ENCODE peak calls at places on chromosomes 2 and 18, in ten cellular contexts. One of them, this sample, is unnamed.
A peak's percentile ranks its signal among the peaks of the same experiment; 100 is the strongest.

GRCh38 chr2:233691443-233692433 is 952 bp upstream of the UGT1A6 start:
- DNase-seq in H7: no peak
- DNase-seq in choroid plexus epithelial cell: no peak
- DNase-seq in Karpas-422: peak; percentile 12
- DNase-seq in neural progenitor cell: no peak
- DNase-seq in activated naive CD4-positive, alpha-beta T cell: no peak
- DNase-seq in activated T-cell treated with anti-CD3 and anti-CD28 coated beads, Interleukin-2, amount 50 U/mL, for 48 hours: no peak
- DNase-seq in AG10803: no peak
- DNase-seq in T-helper 1 cell: no peak
- DNase-seq in substantia nigra: no peak
- DNase-seq in this sample: no peak

GRCh38 chr2:120561393-120562035 is 174.2 kb upstream of the GLI2 start:
- DNase-seq in H7: no peak
- DNase-seq in choroid plexus epithelial cell: no peak
- DNase-seq in Karpas-422: no peak
- DNase-seq in neural progenitor cell: no peak
- DNase-seq in activated naive CD4-positive, alpha-beta T cell: no peak
- DNase-seq in activated T-cell treated with anti-CD3 and anti-CD28 coated beads, Interleukin-2, amount 50 U/mL, for 48 hours: no peak
- DNase-seq in AG10803: no peak
- DNase-seq in T-helper 1 cell: no peak
- DNase-seq in substantia nigra: no peak
- DNase-seq in this sample: no peak

GRCh38 chr18:60092073-60092472 is 192.3 kb downstream of the PMAIP1 start:
- DNase-seq in H7: no peak
- DNase-seq in choroid plexus epithelial cell: no peak
- DNase-seq in Karpas-422: no peak
- DNase-seq in neural progenitor cell: no peak
- DNase-seq in activated naive CD4-positive, alpha-beta T cell: no peak
- DNase-seq in activated T-cell treated with anti-CD3 and anti-CD28 coated beads, Interleukin-2, amount 50 U/mL, for 48 hours: no peak
- DNase-seq in AG10803: peak; percentile 83
- DNase-seq in T-helper 1 cell: no peak
- DNase-seq in substantia nigra: no peak
- DNase-seq in this sample: no peak

GRCh38 chr18:61572871-61573270 is 239.6 kb downstream of the CDH20 start:
- DNase-seq in H7: no peak
- DNase-seq in choroid plexus epithelial cell: peak; percentile 32
- DNase-seq in Karpas-422: no peak
- DNase-seq in neural progenitor cell: no peak
- DNase-seq in activated naive CD4-positive, alpha-beta T cell: no peak
- DNase-seq in activated T-cell treated with anti-CD3 and anti-CD28 coated beads, Interleukin-2, amount 50 U/mL, for 48 hours: no peak
- DNase-seq in AG10803: peak; percentile 92
- DNase-seq in T-helper 1 cell: no peak
- DNase-seq in substantia nigra: no peak
- DNase-seq in this sample: no peak

GRCh38 chr2:131031431-131031841 is 61.8 kb downstream of the FAM168B start:
- DNase-seq in H7: no peak
- DNase-seq in choroid plexus epithelial cell: no peak
- DNase-seq in Karpas-422: no peak
- DNase-seq in neural progenitor cell: no peak
- DNase-seq in activated naive CD4-positive, alpha-beta T cell: no peak
- DNase-seq in activated T-cell treated with anti-CD3 and anti-CD28 coated beads, Interleukin-2, amount 50 U/mL, for 48 hours: no peak
- DNase-seq in AG10803: peak; percentile 16
- DNase-seq in T-helper 1 cell: no peak
- DNase-seq in substantia nigra: no peak
- DNase-seq in this sample: peak; percentile 54

GRCh38 chr18:74609535-74609934 is 11.9 kb downstream of the ZNF407 start:
- DNase-seq in H7: no peak
- DNase-seq in choroid plexus epithelial cell: peak; percentile 72
- DNase-seq in Karpas-422: no peak
- DNase-seq in neural progenitor cell: no peak
- DNase-seq in activated naive CD4-positive, alpha-beta T cell: no peak
- DNase-seq in activated T-cell treated with anti-CD3 and anti-CD28 coated beads, Interleukin-2, amount 50 U/mL, for 48 hours: no peak
- DNase-seq in AG10803: peak; percentile 76
- DNase-seq in T-helper 1 cell: no peak
- DNase-seq in substantia nigra: no peak
- DNase-seq in this sample: no peak

GRCh38 chr2:109218792-109219126 is 89.8 kb downstream of the SH3RF3 start:
- DNase-seq in H7: no peak
- DNase-seq in choroid plexus epithelial cell: no peak
- DNase-seq in Karpas-422: no peak
- DNase-seq in neural progenitor cell: no peak
- DNase-seq in activated naive CD4-positive, alpha-beta T cell: no peak
- DNase-seq in activated T-cell treated with anti-CD3 and anti-CD28 coated beads, Interleukin-2, amount 50 U/mL, for 48 hours: no peak
- DNase-seq in AG10803: no peak
- DNase-seq in T-helper 1 cell: no peak
- DNase-seq in substantia nigra: no peak
- DNase-seq in this sample: no peak

GRCh38 chr18:80009661-80010550 is 21.5 kb upstream of the TXNL4A start:
- DNase-seq in H7: no peak
- DNase-seq in choroid plexus epithelial cell: peak; percentile 95
- DNase-seq in Karpas-422: no peak
- DNase-seq in neural progenitor cell: no peak
- DNase-seq in activated naive CD4-positive, alpha-beta T cell: no peak
- DNase-seq in activated T-cell treated with anti-CD3 and anti-CD28 coated beads, Interleukin-2, amount 50 U/mL, for 48 hours: no peak
- DNase-seq in AG10803: peak; percentile 97
- DNase-seq in T-helper 1 cell: no peak
- DNase-seq in substantia nigra: no peak
- DNase-seq in this sample: peak; percentile 57

GRCh38 chr2:57733959-57734358 is 312.6 kb upstream of the VRK2 start:
- DNase-seq in H7: no peak
- DNase-seq in choroid plexus epithelial cell: no peak
- DNase-seq in Karpas-422: no peak
- DNase-seq in neural progenitor cell: no peak
- DNase-seq in activated naive CD4-positive, alpha-beta T cell: no peak
- DNase-seq in activated T-cell treated with anti-CD3 and anti-CD28 coated beads, Interleukin-2, amount 50 U/mL, for 48 hours: no peak
- DNase-seq in AG10803: no peak
- DNase-seq in T-helper 1 cell: no peak
- DNase-seq in substantia nigra: no peak
- DNase-seq in this sample: no peak

GRCh38 chr2:177338177-177338721 is 54.3 kb upstream of the AGPS start:
- DNase-seq in H7: no peak
- DNase-seq in choroid plexus epithelial cell: peak; percentile 84
- DNase-seq in Karpas-422: no peak
- DNase-seq in neural progenitor cell: no peak
- DNase-seq in activated naive CD4-positive, alpha-beta T cell: no peak
- DNase-seq in activated T-cell treated with anti-CD3 and anti-CD28 coated beads, Interleukin-2, amount 50 U/mL, for 48 hours: no peak
- DNase-seq in AG10803: peak; percentile 67
- DNase-seq in T-helper 1 cell: no peak
- DNase-seq in substantia nigra: no peak
- DNase-seq in this sample: peak; percentile 63

GRCh38 chr2:197946562-197946961 is 142.2 kb downstream of the PLCL1 start:
- DNase-seq in H7: no peak
- DNase-seq in choroid plexus epithelial cell: no peak
- DNase-seq in Karpas-422: no peak
- DNase-seq in neural progenitor cell: peak; percentile 33
- DNase-seq in activated naive CD4-positive, alpha-beta T cell: no peak
- DNase-seq in activated T-cell treated with anti-CD3 and anti-CD28 coated beads, Interleukin-2, amount 50 U/mL, for 48 hours: no peak
- DNase-seq in AG10803: no peak
- DNase-seq in T-helper 1 cell: no peak
- DNase-seq in substantia nigra: no peak
- DNase-seq in this sample: peak; percentile 74

GRCh38 chr18:53426656-53427055 is 797.8 kb downstream of the MBD2 start:
- DNase-seq in H7: no peak
- DNase-seq in choroid plexus epithelial cell: peak; percentile 1
- DNase-seq in Karpas-422: no peak
- DNase-seq in neural progenitor cell: peak; percentile 19
- DNase-seq in activated naive CD4-positive, alpha-beta T cell: no peak
- DNase-seq in activated T-cell treated with anti-CD3 and anti-CD28 coated beads, Interleukin-2, amount 50 U/mL, for 48 hours: no peak
- DNase-seq in AG10803: no peak
- DNase-seq in T-helper 1 cell: no peak
- DNase-seq in substantia nigra: no peak
- DNase-seq in this sample: no peak

GRCh38 chr2:191195021-191195420 is 44.2 kb upstream of the STAT4 start:
- DNase-seq in H7: no peak
- DNase-seq in choroid plexus epithelial cell: peak; percentile 38
- DNase-seq in Karpas-422: no peak
- DNase-seq in neural progenitor cell: no peak
- DNase-seq in activated naive CD4-positive, alpha-beta T cell: no peak
- DNase-seq in activated T-cell treated with anti-CD3 and anti-CD28 coated beads, Interleukin-2, amount 50 U/mL, for 48 hours: no peak
- DNase-seq in AG10803: no peak
- DNase-seq in T-helper 1 cell: no peak
- DNase-seq in substantia nigra: no peak
- DNase-seq in this sample: no peak

GRCh38 chr2:75424936-75425619 is 135.7 kb downstream of the EVA1A start:
- DNase-seq in H7: no peak
- DNase-seq in choroid plexus epithelial cell: no peak
- DNase-seq in Karpas-422: peak; percentile 86
- DNase-seq in neural progenitor cell: peak; percentile 76
- DNase-seq in activated naive CD4-positive, alpha-beta T cell: no peak
- DNase-seq in activated T-cell treated with anti-CD3 and anti-CD28 coated beads, Interleukin-2, amount 50 U/mL, for 48 hours: no peak
- DNase-seq in AG10803: peak; percentile 57
- DNase-seq in T-helper 1 cell: no peak
- DNase-seq in substantia nigra: no peak
- DNase-seq in this sample: peak; percentile 70

GRCh38 chr2:20378891-20379519 is 28.4 kb upstream of the PUM2 start:
- DNase-seq in H7: peak; percentile 87
- DNase-seq in choroid plexus epithelial cell: peak; percentile 88
- DNase-seq in Karpas-422: no peak
- DNase-seq in neural progenitor cell: peak; percentile 86
- DNase-seq in activated naive CD4-positive, alpha-beta T cell: no peak
- DNase-seq in activated T-cell treated with anti-CD3 and anti-CD28 coated beads, Interleukin-2, amount 50 U/mL, for 48 hours: no peak
- DNase-seq in AG10803: peak; percentile 80
- DNase-seq in T-helper 1 cell: no peak
- DNase-seq in substantia nigra: peak; percentile 71
- DNase-seq in this sample: peak; percentile 91

GRCh38 chr2:98948956-98949739 is 13.1 kb upstream of the CRACDL start:
- DNase-seq in H7: no peak
- DNase-seq in choroid plexus epithelial cell: no peak
- DNase-seq in Karpas-422: no peak
- DNase-seq in neural progenitor cell: no peak
- DNase-seq in activated naive CD4-positive, alpha-beta T cell: no peak
- DNase-seq in activated T-cell treated with anti-CD3 and anti-CD28 coated beads, Interleukin-2, amount 50 U/mL, for 48 hours: no peak
- DNase-seq in AG10803: no peak
- DNase-seq in T-helper 1 cell: no peak
- DNase-seq in substantia nigra: no peak
- DNase-seq in this sample: no peak

GRCh38 chr2:169670215-169670651 is 24.0 kb downstream of the CFAP210 start:
- DNase-seq in H7: no peak
- DNase-seq in choroid plexus epithelial cell: peak; percentile 39
- DNase-seq in Karpas-422: no peak
- DNase-seq in neural progenitor cell: no peak
- DNase-seq in activated naive CD4-positive, alpha-beta T cell: no peak
- DNase-seq in activated T-cell treated with anti-CD3 and anti-CD28 coated beads, Interleukin-2, amount 50 U/mL, for 48 hours: no peak
- DNase-seq in AG10803: peak; percentile 28
- DNase-seq in T-helper 1 cell: no peak
- DNase-seq in substantia nigra: no peak
- DNase-seq in this sample: no peak

GRCh38 chr2:160427629-160428424 is 65.8 kb downstream of the RBMS1 start:
- DNase-seq in H7: no peak
- DNase-seq in choroid plexus epithelial cell: peak; percentile 95
- DNase-seq in Karpas-422: no peak
- DNase-seq in neural progenitor cell: no peak
- DNase-seq in activated naive CD4-positive, alpha-beta T cell: no peak
- DNase-seq in activated T-cell treated with anti-CD3 and anti-CD28 coated beads, Interleukin-2, amount 50 U/mL, for 48 hours: no peak
- DNase-seq in AG10803: peak; percentile 86
- DNase-seq in T-helper 1 cell: peak; percentile 54
- DNase-seq in substantia nigra: no peak
- DNase-seq in this sample: no peak

GRCh38 chr2:121237980-121238665 is 46.9 kb downstream of the TFCP2L1 start:
- DNase-seq in H7: no peak
- DNase-seq in choroid plexus epithelial cell: peak; percentile 33
- DNase-seq in Karpas-422: no peak
- DNase-seq in neural progenitor cell: no peak
- DNase-seq in activated naive CD4-positive, alpha-beta T cell: no peak
- DNase-seq in activated T-cell treated with anti-CD3 and anti-CD28 coated beads, Interleukin-2, amount 50 U/mL, for 48 hours: no peak
- DNase-seq in AG10803: no peak
- DNase-seq in T-helper 1 cell: no peak
- DNase-seq in substantia nigra: no peak
- DNase-seq in this sample: peak; percentile 67

GRCh38 chr2:148527488-148528340 is 116.8 kb upstream of the EPC2 start:
- DNase-seq in H7: no peak
- DNase-seq in choroid plexus epithelial cell: no peak
- DNase-seq in Karpas-422: no peak
- DNase-seq in neural progenitor cell: no peak
- DNase-seq in activated naive CD4-positive, alpha-beta T cell: no peak
- DNase-seq in activated T-cell treated with anti-CD3 and anti-CD28 coated beads, Interleukin-2, amount 50 U/mL, for 48 hours: peak; percentile 59
- DNase-seq in AG10803: no peak
- DNase-seq in T-helper 1 cell: no peak
- DNase-seq in substantia nigra: no peak
- DNase-seq in this sample: peak; percentile 49

GRCh38 chr2:71136174-71136573 is 5.7 kb downstream of the MPHOSPH10 start:
- DNase-seq in H7: no peak
- DNase-seq in choroid plexus epithelial cell: no peak
- DNase-seq in Karpas-422: no peak
- DNase-seq in neural progenitor cell: no peak
- DNase-seq in activated naive CD4-positive, alpha-beta T cell: no peak
- DNase-seq in activated T-cell treated with anti-CD3 and anti-CD28 coated beads, Interleukin-2, amount 50 U/mL, for 48 hours: no peak
- DNase-seq in AG10803: no peak
- DNase-seq in T-helper 1 cell: no peak
- DNase-seq in substantia nigra: no peak
- DNase-seq in this sample: no peak

GRCh38 chr2:71510196-71510807 is 56.9 kb downstream of the DYSF start:
- DNase-seq in H7: peak; percentile 95
- DNase-seq in choroid plexus epithelial cell: peak; percentile 74
- DNase-seq in Karpas-422: peak; percentile 89
- DNase-seq in neural progenitor cell: peak; percentile 83
- DNase-seq in activated naive CD4-positive, alpha-beta T cell: peak; percentile 35
- DNase-seq in activated T-cell treated with anti-CD3 and anti-CD28 coated beads, Interleukin-2, amount 50 U/mL, for 48 hours: peak; percentile 78
- DNase-seq in AG10803: peak; percentile 49
- DNase-seq in T-helper 1 cell: peak; percentile 69
- DNase-seq in substantia nigra: peak; percentile 65
- DNase-seq in this sample: peak; percentile 81

This sample was measured in islet precursor cell.